ENCODE peak calls at places on chromosomes 5 and 9, in eight cellular contexts. One of them, this sample, is unnamed.

GRCh38 chr5:177176175-177176704 is 42.7 kb downstream of the NSD1 start:
- DNase-seq in activated B cell treated with CpG ODN at 0.5 μM for 24 hours: no peak
- DNase-seq in glutamatergic neuron: no peak
- DNase-seq in GM12865: peak
- DNase-seq in fibroblast of mammary gland: no peak
- DNase-seq in CD4-positive, alpha-beta T cell: no peak
- DNase-seq in OCI-LY7: peak
- DNase-seq in IMR-90: no peak
- DNase-seq in this sample: no peak

GRCh38 chr5:160359816-160360215 is 10.6 kb downstream of the C1QTNF2 start:
- DNase-seq in activated B cell treated with CpG ODN at 0.5 μM for 24 hours: no peak
- DNase-seq in glutamatergic neuron: no peak
- DNase-seq in GM12865: no peak
- DNase-seq in fibroblast of mammary gland: no peak
- DNase-seq in CD4-positive, alpha-beta T cell: no peak
- DNase-seq in OCI-LY7: no peak
- DNase-seq in IMR-90: no peak
- DNase-seq in this sample: no peak

GRCh38 chr5:136750507-136750906 is 385.2 kb upstream of the TRPC7 start:
- DNase-seq in activated B cell treated with CpG ODN at 0.5 μM for 24 hours: no peak
- DNase-seq in glutamatergic neuron: no peak
- DNase-seq in GM12865: no peak
- DNase-seq in fibroblast of mammary gland: no peak
- DNase-seq in CD4-positive, alpha-beta T cell: no peak
- DNase-seq in OCI-LY7: no peak
- DNase-seq in IMR-90: no peak
- DNase-seq in this sample: no peak

GRCh38 chr9:112945620-112946208 is 55.0 kb upstream of the SLC46A2 start:
- DNase-seq in activated B cell treated with CpG ODN at 0.5 μM for 24 hours: no peak
- DNase-seq in glutamatergic neuron: no peak
- DNase-seq in GM12865: no peak
- DNase-seq in fibroblast of mammary gland: no peak
- DNase-seq in CD4-positive, alpha-beta T cell: no peak
- DNase-seq in OCI-LY7: no peak
- DNase-seq in IMR-90: no peak
- DNase-seq in this sample: no peak

GRCh38 chr9:123073991-123074422 is 40.5 kb downstream of the GPR21 start:
- DNase-seq in activated B cell treated with CpG ODN at 0.5 μM for 24 hours: no peak
- DNase-seq in glutamatergic neuron: no peak
- DNase-seq in GM12865: no peak
- DNase-seq in fibroblast of mammary gland: peak
- DNase-seq in CD4-positive, alpha-beta T cell: no peak
- DNase-seq in OCI-LY7: no peak
- DNase-seq in IMR-90: peak
- DNase-seq in this sample: no peak

GRCh38 chr5:131328536-131329186 is 64.8 kb downstream of the CDC42SE2 start:
- DNase-seq in activated B cell treated with CpG ODN at 0.5 μM for 24 hours: no peak
- DNase-seq in glutamatergic neuron: no peak
- DNase-seq in GM12865: no peak
- DNase-seq in fibroblast of mammary gland: peak
- DNase-seq in CD4-positive, alpha-beta T cell: no peak
- DNase-seq in OCI-LY7: no peak
- DNase-seq in IMR-90: peak
- DNase-seq in this sample: no peak

GRCh38 chr5:115435065-115435775 is 109.4 kb downstream of the FEM1C start:
- DNase-seq in activated B cell treated with CpG ODN at 0.5 μM for 24 hours: no peak
- DNase-seq in glutamatergic neuron: no peak
- DNase-seq in GM12865: no peak
- DNase-seq in fibroblast of mammary gland: no peak
- DNase-seq in CD4-positive, alpha-beta T cell: no peak
- DNase-seq in OCI-LY7: no peak
- DNase-seq in IMR-90: no peak
- DNase-seq in this sample: no peak

GRCh38 chr9:123642291-123643278 is 286.6 kb downstream of the CRB2 start:
- DNase-seq in activated B cell treated with CpG ODN at 0.5 μM for 24 hours: no peak
- DNase-seq in glutamatergic neuron: no peak
- DNase-seq in GM12865: no peak
- DNase-seq in fibroblast of mammary gland: no peak
- DNase-seq in CD4-positive, alpha-beta T cell: no peak
- DNase-seq in OCI-LY7: no peak
- DNase-seq in IMR-90: peak
- DNase-seq in this sample: no peak

GRCh38 chr5:74394543-74394923 is 246.0 kb downstream of the ENC1 start:
- DNase-seq in activated B cell treated with CpG ODN at 0.5 μM for 24 hours: no peak
- DNase-seq in glutamatergic neuron: no peak
- DNase-seq in GM12865: peak
- DNase-seq in fibroblast of mammary gland: no peak
- DNase-seq in CD4-positive, alpha-beta T cell: no peak
- DNase-seq in OCI-LY7: peak
- DNase-seq in IMR-90: no peak
- DNase-seq in this sample: no peak

GRCh38 chr9:69155341-69156030 is 18.6 kb upstream of the TJP2 start:
- DNase-seq in activated B cell treated with CpG ODN at 0.5 μM for 24 hours: no peak
- DNase-seq in glutamatergic neuron: no peak
- DNase-seq in GM12865: peak
- DNase-seq in fibroblast of mammary gland: no peak
- DNase-seq in CD4-positive, alpha-beta T cell: no peak
- DNase-seq in OCI-LY7: no peak
- DNase-seq in IMR-90: no peak
- DNase-seq in this sample: no peak

GRCh38 chr5:29982446-29982845 is 1211.0 kb upstream of the CDH6 start:
- DNase-seq in activated B cell treated with CpG ODN at 0.5 μM for 24 hours: no peak
- DNase-seq in glutamatergic neuron: no peak
- DNase-seq in GM12865: no peak
- DNase-seq in fibroblast of mammary gland: no peak
- DNase-seq in CD4-positive, alpha-beta T cell: no peak
- DNase-seq in OCI-LY7: no peak
- DNase-seq in IMR-90: no peak
- DNase-seq in this sample: no peak

GRCh38 chr9:123048748-123049147 is 15.3 kb downstream of the GPR21 start:
- DNase-seq in activated B cell treated with CpG ODN at 0.5 μM for 24 hours: no peak
- DNase-seq in glutamatergic neuron: no peak
- DNase-seq in GM12865: no peak
- DNase-seq in fibroblast of mammary gland: peak
- DNase-seq in CD4-positive, alpha-beta T cell: no peak
- DNase-seq in OCI-LY7: no peak
- DNase-seq in IMR-90: peak
- DNase-seq in this sample: no peak

GRCh38 chr5:78964889-78965288 is 20.2 kb downstream of the ARSB start:
- DNase-seq in activated B cell treated with CpG ODN at 0.5 μM for 24 hours: no peak
- DNase-seq in glutamatergic neuron: no peak
- DNase-seq in GM12865: peak
- DNase-seq in fibroblast of mammary gland: peak
- DNase-seq in CD4-positive, alpha-beta T cell: no peak
- DNase-seq in OCI-LY7: peak
- DNase-seq in IMR-90: peak
- DNase-seq in this sample: no peak

GRCh38 chr5:62083247-62083646 is 222.8 kb upstream of the KIF2A start:
- DNase-seq in activated B cell treated with CpG ODN at 0.5 μM for 24 hours: no peak
- DNase-seq in glutamatergic neuron: no peak
- DNase-seq in GM12865: no peak
- DNase-seq in fibroblast of mammary gland: no peak
- DNase-seq in CD4-positive, alpha-beta T cell: no peak
- DNase-seq in OCI-LY7: no peak
- DNase-seq in IMR-90: no peak
- DNase-seq in this sample: no peak

GRCh38 chr9:98610196-98610595 is 98.5 kb downstream of the GABBR2 start:
- DNase-seq in activated B cell treated with CpG ODN at 0.5 μM for 24 hours: no peak
- DNase-seq in glutamatergic neuron: no peak
- DNase-seq in GM12865: no peak
- DNase-seq in fibroblast of mammary gland: no peak
- DNase-seq in CD4-positive, alpha-beta T cell: no peak
- DNase-seq in OCI-LY7: no peak
- DNase-seq in IMR-90: peak
- DNase-seq in this sample: no peak

GRCh38 chr5:135993894-135994514 is 34.8 kb upstream of the TGFBI start:
- DNase-seq in activated B cell treated with CpG ODN at 0.5 μM for 24 hours: no peak
- DNase-seq in glutamatergic neuron: no peak
- DNase-seq in GM12865: no peak
- DNase-seq in fibroblast of mammary gland: peak
- DNase-seq in CD4-positive, alpha-beta T cell: no peak
- DNase-seq in OCI-LY7: no peak
- DNase-seq in IMR-90: peak
- DNase-seq in this sample: no peak

GRCh38 chr5:176447538-176447981 is 625 bp upstream of the FAF2 start:
- DNase-seq in activated B cell treated with CpG ODN at 0.5 μM for 24 hours: no peak
- DNase-seq in glutamatergic neuron: peak
- DNase-seq in GM12865: no peak
- DNase-seq in fibroblast of mammary gland: no peak
- DNase-seq in CD4-positive, alpha-beta T cell: peak
- DNase-seq in OCI-LY7: no peak
- DNase-seq in IMR-90: no peak
- DNase-seq in this sample: no peak

GRCh38 chr5:134554319-134555222 is 29.1 kb downstream of the JADE2 start:
- DNase-seq in activated B cell treated with CpG ODN at 0.5 μM for 24 hours: peak
- DNase-seq in glutamatergic neuron: no peak
- DNase-seq in GM12865: peak
- DNase-seq in fibroblast of mammary gland: peak
- DNase-seq in CD4-positive, alpha-beta T cell: no peak
- DNase-seq in OCI-LY7: peak
- DNase-seq in IMR-90: peak
- DNase-seq in this sample: no peak

GRCh38 chr9:117046666-117047327 is 359.7 kb downstream of the TRIM32 start:
- DNase-seq in activated B cell treated with CpG ODN at 0.5 μM for 24 hours: no peak
- DNase-seq in glutamatergic neuron: peak
- DNase-seq in GM12865: peak
- DNase-seq in fibroblast of mammary gland: no peak
- DNase-seq in CD4-positive, alpha-beta T cell: no peak
- DNase-seq in OCI-LY7: no peak
- DNase-seq in IMR-90: no peak
- DNase-seq in this sample: no peak
- TF ChIP-seq CTCF in activated B cell treated with CpG ODN at 0.5 μM for 24 hours: no peak
- TF ChIP-seq CTCF in glutamatergic neuron: no peak
- TF ChIP-seq CTCF in GM12865: peak
- TF ChIP-seq CTCF in fibroblast of mammary gland: no peak
- TF ChIP-seq CTCF in CD4-positive, alpha-beta T cell: no peak
- TF ChIP-seq CTCF in OCI-LY7: peak
- TF ChIP-seq CTCF in IMR-90: peak
- TF ChIP-seq CTCF in this sample: no peak

GRCh38 chr9:137581361-137582285 is 2.9 kb upstream of the DPH7 start:
- DNase-seq in activated B cell treated with CpG ODN at 0.5 μM for 24 hours: no peak
- DNase-seq in glutamatergic neuron: no peak
- DNase-seq in GM12865: no peak
- DNase-seq in fibroblast of mammary gland: no peak
- DNase-seq in CD4-positive, alpha-beta T cell: no peak
- DNase-seq in OCI-LY7: no peak
- DNase-seq in IMR-90: no peak
- DNase-seq in this sample: no peak

GRCh38 chr9:137579259-137579604 is 507 bp upstream of the DPH7 start:
- DNase-seq in activated B cell treated with CpG ODN at 0.5 μM for 24 hours: no peak
- DNase-seq in glutamatergic neuron: no peak
- DNase-seq in GM12865: no peak
- DNase-seq in fibroblast of mammary gland: no peak
- DNase-seq in CD4-positive, alpha-beta T cell: no peak
- DNase-seq in OCI-LY7: no peak
- DNase-seq in IMR-90: no peak
- DNase-seq in this sample: no peak

GRCh38 chr9:137580958-137581331 is 2.2 kb upstream of the DPH7 start:
- DNase-seq in activated B cell treated with CpG ODN at 0.5 μM for 24 hours: no peak
- DNase-seq in glutamatergic neuron: no peak
- DNase-seq in GM12865: no peak
- DNase-seq in fibroblast of mammary gland: no peak
- DNase-seq in CD4-positive, alpha-beta T cell: no peak
- DNase-seq in OCI-LY7: no peak
- DNase-seq in IMR-90: no peak
- DNase-seq in this sample: no peak

GRCh38 chr9:137578518-137579258 is at the start of gene DPH7:
- DNase-seq in activated B cell treated with CpG ODN at 0.5 μM for 24 hours: peak
- DNase-seq in glutamatergic neuron: peak
- DNase-seq in GM12865: peak
- DNase-seq in fibroblast of mammary gland: peak
- DNase-seq in CD4-positive, alpha-beta T cell: peak
- DNase-seq in OCI-LY7: peak
- DNase-seq in IMR-90: peak
- DNase-seq in this sample: peak

DNA sequence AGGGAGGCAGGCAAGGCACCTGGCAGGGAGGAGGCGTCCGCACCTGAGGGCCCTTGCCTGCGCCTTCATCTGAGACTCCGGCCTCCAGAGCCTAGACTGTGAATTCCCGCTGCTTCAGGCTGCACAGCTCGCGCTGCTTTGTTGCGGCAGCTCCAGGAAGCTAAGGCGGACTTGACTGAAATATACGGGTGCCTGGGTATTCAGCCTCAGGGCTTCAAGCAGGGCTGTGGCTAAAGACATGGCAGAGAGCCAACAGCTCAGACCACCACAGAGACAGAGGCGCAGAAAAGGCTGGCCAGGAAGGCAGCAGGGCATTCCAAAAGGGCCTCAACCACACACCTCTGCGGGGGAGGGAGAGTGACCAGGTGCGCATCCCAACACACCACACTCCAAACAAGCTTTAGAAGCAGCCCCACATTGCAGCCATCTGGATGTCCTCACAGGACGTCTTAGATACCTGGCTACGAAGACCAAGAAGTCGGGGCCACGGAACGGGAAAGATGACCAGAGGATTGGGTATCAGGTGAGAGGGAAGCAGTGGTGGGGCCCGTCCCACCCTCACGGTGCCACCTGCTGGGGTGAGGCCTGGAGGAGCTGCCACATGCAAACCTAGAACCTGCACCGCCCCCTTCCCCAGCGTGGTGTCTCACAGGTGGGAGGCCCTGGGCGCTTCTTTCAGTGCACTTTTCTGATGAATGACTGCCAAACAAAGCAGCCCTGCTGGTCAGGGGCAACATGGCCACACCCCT is 1.7 kb upstream of the DPH7 start:
- DNase-seq in activated B cell treated with CpG ODN at 0.5 μM for 24 hours: no peak
- DNase-seq in glutamatergic neuron: no peak
- DNase-seq in GM12865: no peak
- DNase-seq in fibroblast of mammary gland: no peak
- DNase-seq in CD4-positive, alpha-beta T cell: no peak
- DNase-seq in OCI-LY7: no peak
- DNase-seq in IMR-90: no peak
- DNase-seq in this sample: no peak
- TF ChIP-seq CTCF in activated B cell treated with CpG ODN at 0.5 μM for 24 hours: no peak
- TF ChIP-seq CTCF in glutamatergic neuron: no peak
- TF ChIP-seq CTCF in GM12865: no peak
- TF ChIP-seq CTCF in fibroblast of mammary gland: no peak
- TF ChIP-seq CTCF in CD4-positive, alpha-beta T cell: no peak
- TF ChIP-seq CTCF in OCI-LY7: no peak
- TF ChIP-seq CTCF in IMR-90: no peak
- TF ChIP-seq CTCF in this sample: no peak

DNA sequence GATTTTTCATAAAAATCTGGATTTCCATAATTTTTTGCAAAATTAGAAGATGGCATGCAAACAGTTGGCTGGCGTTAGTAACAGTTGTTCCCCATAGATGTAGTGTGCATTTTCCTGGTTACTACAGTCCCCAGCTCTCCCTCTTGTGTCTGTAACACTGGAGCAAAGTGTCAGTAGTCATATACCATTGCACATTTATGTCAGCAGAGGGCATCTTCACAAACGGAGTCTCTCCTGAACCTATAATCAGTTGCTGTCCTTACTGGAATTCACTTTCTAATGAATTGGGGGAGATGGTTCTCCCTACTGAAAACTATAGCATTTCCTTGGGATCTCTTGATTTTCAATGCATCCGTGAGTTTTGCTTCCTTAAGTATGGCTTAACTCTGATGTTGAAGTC is 44.7 kb upstream of the DMAC1 start:
- DNase-seq in activated B cell treated with CpG ODN at 0.5 μM for 24 hours: no peak
- DNase-seq in glutamatergic neuron: no peak
- DNase-seq in GM12865: peak
- DNase-seq in fibroblast of mammary gland: peak
- DNase-seq in CD4-positive, alpha-beta T cell: no peak
- DNase-seq in OCI-LY7: peak
- DNase-seq in IMR-90: peak
- DNase-seq in this sample: no peak
- TF ChIP-seq CTCF in activated B cell treated with CpG ODN at 0.5 μM for 24 hours: no peak
- TF ChIP-seq CTCF in glutamatergic neuron: peak
- TF ChIP-seq CTCF in GM12865: peak
- TF ChIP-seq CTCF in fibroblast of mammary gland: peak
- TF ChIP-seq CTCF in CD4-positive, alpha-beta T cell: peak
- TF ChIP-seq CTCF in OCI-LY7: peak
- TF ChIP-seq CTCF in IMR-90: peak
- TF ChIP-seq CTCF in this sample: no peak

GRCh38 chr5:23352437-23352836 is 155.0 kb upstream of the PRDM9 start:
- DNase-seq in activated B cell treated with CpG ODN at 0.5 μM for 24 hours: no peak
- DNase-seq in glutamatergic neuron: peak
- DNase-seq in GM12865: no peak
- DNase-seq in fibroblast of mammary gland: peak
- DNase-seq in CD4-positive, alpha-beta T cell: no peak
- DNase-seq in OCI-LY7: no peak
- DNase-seq in IMR-90: no peak
- DNase-seq in this sample: no peak
- TF ChIP-seq CTCF in activated B cell treated with CpG ODN at 0.5 μM for 24 hours: no peak
- TF ChIP-seq CTCF in glutamatergic neuron: no peak
- TF ChIP-seq CTCF in GM12865: no peak
- TF ChIP-seq CTCF in fibroblast of mammary gland: peak
- TF ChIP-seq CTCF in CD4-positive, alpha-beta T cell: no peak
- TF ChIP-seq CTCF in OCI-LY7: no peak
- TF ChIP-seq CTCF in IMR-90: no peak
- TF ChIP-seq CTCF in this sample: no peak

This sample was measured in esophagus squamous epithelium.